ENCODE peak calls at places on chromosomes 11 and 22, in nine cellular contexts. D, P, Z, W, Y, A, S, G and R are unnamed samples.

GRCh38 chr11:10796191-10796590 is 12.5 kb downstream of the EIF4G2 start:
- DNase-seq in D (no peak), P (no peak), Z (no peak), W (no peak), Y (no peak), A (no peak), S (no peak), G (no peak), R (no peak)

GRCh38 chr11:119538748-119539147 is 115.8 kb upstream of the THY1 start:
- DNase-seq in D (no peak), P (no peak), Z (no peak), W (no peak), Y (no peak), A (no peak), S (no peak), G (no peak), R (no peak)

GRCh38 chr11:128473631-128474030 is 113.7 kb downstream of the ETS1 start:
- DNase-seq in D (no peak), P (no peak), Z (peak), W (no peak), Y (no peak), A (peak), S (no peak), G (no peak), R (no peak)

GRCh38 chr11:29623144-29623722 is 393.6 kb downstream of the KCNA4 start:
- DNase-seq in D (no peak), P (no peak), Z (no peak), W (no peak), Y (no peak), A (no peak), S (no peak), G (no peak), R (no peak)

GRCh38 chr11:61962213-61963015 is 5.0 kb downstream of the FTH1 start:
- DNase-seq in D (no peak), P (peak), Z (peak), W (no peak), Y (no peak), A (peak), S (peak), G (no peak), R (peak)

GRCh38 chr11:82701847-82702520 is 31.7 kb downstream of the FAM181B start:
- DNase-seq in D (peak), P (peak), Z (no peak), W (no peak), Y (peak), A (no peak), S (no peak), G (peak), R (peak)

GRCh38 chr11:133064152-133064877 is 468.0 kb downstream of the OPCML start:
- DNase-seq in D (peak), P (no peak), Z (no peak), W (peak), Y (no peak), A (no peak), S (peak), G (peak), R (peak)

GRCh38 chr11:94593030-94593429 is 25.9 kb downstream of the PIWIL4 start:
- DNase-seq in D (peak), P (no peak), Z (no peak), W (no peak), Y (no peak), A (no peak), S (no peak), G (no peak), R (peak)

GRCh38 chr22:29840498-29840897 is 2.4 kb upstream of the ASCC2 start:
- DNase-seq in D (no peak), P (no peak), Z (no peak), W (no peak), Y (no peak), A (no peak), S (no peak), G (no peak), R (no peak)

GRCh38 chr22:17107547-17107810 is 13.7 kb downstream of the TMEM121B start:
- DNase-seq in D (no peak), P (no peak), Z (no peak), W (no peak), Y (no peak), A (no peak), S (no peak), G (no peak), R (no peak)

GRCh38 chr22:40193429-40194421 is 16.0 kb downstream of the TNRC6B start:
- DNase-seq in D (peak), P (peak), Z (no peak), W (no peak), Y (no peak), A (no peak), S (no peak), G (no peak), R (no peak)

GRCh38 chr11:75562048-75562835 is at the start of gene SERPINH1:
- DNase-seq in D (peak), P (peak), Z (peak), W (no peak), Y (peak), A (peak), S (peak), G (peak), R (peak)

GRCh38 chr11:75450826-75451783 is 18.1 kb upstream of the KLHL35 start:
- DNase-seq in D (no peak), P (no peak), Z (no peak), W (no peak), Y (no peak), A (peak), S (no peak), G (no peak), R (no peak)

GRCh38 chr11:83156150-83156995 is 558 bp upstream of the PCF11 start:
- DNase-seq in D (peak), P (peak), Z (peak), W (peak), Y (peak), A (peak), S (peak), G (peak), R (no peak)

GRCh38 chr22:17589810-17590375 is 26.6 kb downstream of the SLC25A18 start:
- DNase-seq in D (no peak), P (no peak), Z (no peak), W (no peak), Y (no peak), A (no peak), S (no peak), G (no peak), R (no peak)

GRCh38 chr22:50678651-50679521 is 6.3 kb downstream of the SHANK3 start:
- DNase-seq in D (no peak), P (no peak), Z (no peak), W (no peak), Y (no peak), A (no peak), S (no peak), G (no peak), R (no peak)

GRCh38 chr11:122394326-122394725 is 261.2 kb upstream of the UBASH3B start:
- DNase-seq in D (no peak), P (no peak), Z (no peak), W (no peak), Y (no peak), A (no peak), S (no peak), G (no peak), R (no peak)

GRCh38 chr11:112421854-112422253 is 161.2 kb upstream of the PLET1 start:
- DNase-seq in D (no peak), P (no peak), Z (no peak), W (no peak), Y (no peak), A (no peak), S (no peak), G (no peak), R (no peak)

GRCh38 chr11:113577356-113578163 is 102.4 kb upstream of the DRD2 start:
- DNase-seq in D (no peak), P (no peak), Z (no peak), W (no peak), Y (no peak), A (no peak), S (no peak), G (no peak), R (no peak)

GRCh38 chr11:75931124-75931523 is 116.1 kb downstream of the UVRAG start:
- DNase-seq in D (peak), P (no peak), Z (no peak), W (peak), Y (no peak), A (no peak), S (no peak), G (no peak), R (peak)

GRCh38 chr22:20256042-20256441 is 12.1 kb downstream of the RTN4R start:
- DNase-seq in D (no peak), P (no peak), Z (no peak), W (no peak), Y (no peak), A (no peak), S (no peak), G (no peak), R (no peak)

GRCh38 chr11:35683728-35684339 is 21.3 kb downstream of the TRIM44 start:
- DNase-seq in D (peak), P (no peak), Z (no peak), W (no peak), Y (no peak), A (no peak), S (no peak), G (peak), R (no peak)

GRCh38 chr11:13238879-13239514 is 38.6 kb upstream of the BMAL1 start:
- DNase-seq in D (peak), P (peak), Z (peak), W (no peak), Y (peak), A (peak), S (no peak), G (peak), R (peak)

GRCh38 chr22:21026783-21027692 is 5.3 kb downstream of the SLC7A4 start:
- DNase-seq in D (peak), P (no peak), Z (no peak), W (peak), Y (no peak), A (no peak), S (peak), G (no peak), R (peak)

DNA sequence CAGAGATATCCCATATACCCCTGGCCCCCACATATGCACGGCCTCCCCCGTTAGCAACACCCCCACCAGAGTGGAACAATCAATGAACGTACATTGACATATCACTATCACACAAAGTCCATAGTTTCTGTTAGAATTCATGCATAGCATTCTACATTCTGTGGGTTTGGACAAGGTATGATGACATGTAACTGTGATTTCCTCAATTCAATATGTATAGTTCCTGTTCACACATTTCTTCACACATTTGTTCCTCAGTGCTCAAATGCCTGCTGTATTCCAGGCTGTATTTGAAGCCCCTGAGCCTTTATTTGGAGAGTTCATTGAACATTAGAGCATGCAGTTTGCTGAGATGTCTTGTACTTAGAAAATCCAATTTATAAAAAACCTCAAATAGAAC is 69.9 kb downstream of the PTPRJ start:
- DNase-seq in D (no peak), P (no peak), Z (no peak), W (no peak), Y (no peak), A (no peak), S (no peak), G (no peak), R (no peak)
- H3K27ac ChIP-seq in D (no peak), P (peak), Z (no peak), W (no peak), Y (no peak), A (no peak), S (no peak), G (no peak), R (no peak)

DNA sequence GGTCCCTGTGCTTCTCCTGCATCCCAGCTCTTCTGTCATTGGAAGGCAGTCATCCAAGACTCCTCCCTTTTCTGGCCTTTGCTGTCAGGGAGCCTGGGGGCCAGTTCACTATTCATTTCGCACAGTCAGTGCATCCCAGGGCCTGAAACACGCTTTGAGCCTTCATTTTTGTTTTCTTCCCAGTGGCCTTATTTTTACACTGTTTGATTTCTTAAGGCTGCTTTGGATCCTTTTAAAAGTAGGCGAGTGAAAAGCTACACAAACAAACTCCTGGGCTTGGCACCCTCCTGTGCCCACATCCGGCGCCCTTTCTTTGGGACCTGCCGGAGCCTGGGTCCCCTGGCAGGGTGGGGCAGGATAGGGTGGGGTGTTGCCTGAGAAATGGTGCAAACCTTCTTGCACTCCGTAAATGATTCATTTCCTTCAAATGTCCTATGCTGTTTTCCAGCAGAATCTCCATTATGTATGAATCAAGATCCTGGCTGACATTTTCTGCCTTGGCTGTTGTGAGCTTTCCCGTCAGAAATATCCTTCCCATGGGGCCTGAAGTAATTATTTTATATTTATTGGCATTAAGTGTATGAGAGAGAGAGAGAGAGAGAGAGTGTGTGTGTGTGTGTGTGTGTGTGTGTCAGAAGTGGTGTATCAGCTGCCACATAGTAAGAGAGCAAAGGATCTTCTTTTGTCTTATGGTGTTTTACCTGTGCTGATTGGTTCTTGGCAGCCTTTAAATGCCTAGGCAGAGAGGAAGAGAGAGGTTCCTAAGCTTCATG is 45.6 kb downstream of the BCR start:
- DNase-seq in D (no peak), P (peak), Z (peak), W (no peak), Y (peak), A (peak), S (no peak), G (no peak), R (peak)
- H3K27ac ChIP-seq in D (no peak), P (peak), Z (no peak), W (peak), Y (peak), A (peak), S (peak), G (peak), R (peak)

GRCh38 chr11:78349614-78350013 is 68.0 kb downstream of the GAB2 start:
- DNase-seq in D (peak), P (no peak), Z (no peak), W (no peak), Y (no peak), A (no peak), S (no peak), G (no peak), R (no peak)

GRCh38 chr11:78350646-78351165 is 66.9 kb downstream of the GAB2 start:
- DNase-seq in D (peak), P (no peak), Z (no peak), W (no peak), Y (no peak), A (no peak), S (no peak), G (peak), R (no peak)

GRCh38 chr11:78350101-78350645 is 67.4 kb downstream of the GAB2 start:
- DNase-seq in D (peak), P (no peak), Z (no peak), W (peak), Y (no peak), A (no peak), S (peak), G (peak), R (no peak)

GRCh38 chr11:78351979-78352731 is 65.5 kb downstream of the GAB2 start:
- DNase-seq in D (no peak), P (no peak), Z (no peak), W (no peak), Y (no peak), A (no peak), S (no peak), G (peak), R (no peak)

GRCh38 chr11:78351193-78351592 is 66.4 kb downstream of the GAB2 start:
- DNase-seq in D (no peak), P (no peak), Z (no peak), W (no peak), Y (no peak), A (no peak), S (no peak), G (no peak), R (no peak)
- H3K27ac ChIP-seq in D (no peak), P (no peak), Z (peak), W (no peak), Y (no peak), A (no peak), S (peak), G (peak), R (no peak)

GRCh38 chr22:26589367-26589844 is 526 bp downstream of the TPST2 start:
- DNase-seq in D (peak), P (peak), Z (no peak), W (no peak), Y (peak), A (peak), S (peak), G (peak), R (no peak)

GRCh38 chr22:26589845-26590524 is at the start of gene TPST2:
- DNase-seq in D (peak), P (peak), Z (peak), W (no peak), Y (peak), A (peak), S (peak), G (peak), R (peak)

GRCh38 chr22:26588749-26589366 is 1.1 kb downstream of the TPST2 start:
- DNase-seq in D (no peak), P (no peak), Z (no peak), W (no peak), Y (no peak), A (no peak), S (no peak), G (no peak), R (no peak)

GRCh38 chr22:26592368-26593015 is 2.6 kb upstream of the TPST2 start:
- DNase-seq in D (no peak), P (no peak), Z (peak), W (no peak), Y (peak), A (peak), S (no peak), G (no peak), R (no peak)

DNA sequence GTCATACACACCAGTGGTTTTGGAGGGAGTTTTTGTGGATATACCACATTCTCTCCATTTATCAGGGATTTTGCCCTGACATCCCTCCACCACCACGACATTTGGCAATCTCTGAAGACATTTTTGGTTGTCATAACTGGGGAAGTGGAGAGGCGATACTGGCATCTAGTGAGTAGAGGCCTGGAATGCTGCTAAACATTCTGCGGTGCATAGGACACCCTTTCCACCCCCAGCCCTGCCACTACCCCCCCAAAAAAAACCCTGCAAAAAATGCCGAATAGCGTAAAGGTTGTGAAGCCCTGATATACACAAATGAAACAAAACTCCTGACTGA is 560 bp upstream of the TPST2 start:
- DNase-seq in D (no peak), P (no peak), Z (no peak), W (no peak), Y (no peak), A (no peak), S (no peak), G (peak), R (no peak)
- H3K27ac ChIP-seq in D (no peak), P (peak), Z (peak), W (no peak), Y (peak), A (peak), S (peak), G (peak), R (peak)

GRCh38 chr11:33475999-33476398 is 218.8 kb downstream of the HIPK3 start:
- DNase-seq in D (peak), P (no peak), Z (no peak), W (peak), Y (no peak), A (no peak), S (no peak), G (peak), R (peak)
- H3K27ac ChIP-seq in D (no peak), P (no peak), Z (no peak), W (no peak), Y (no peak), A (no peak), S (no peak), G (peak), R (no peak)